ENCODE peak calls at places on chromosomes 11 and 22, in five cellular contexts. H is neural crest cell, M is cardiac muscle cell, G is stomach, P is testis. D is an unnamed sample.

GRCh38 chr11:65764434-65764833 is 16.3 kb downstream of the AP5B1 start:
- DNase-seq in G (no peak), M (no peak), H (no peak), P (no peak), D (no peak)

GRCh38 chr11:911031-911889 is 650 bp upstream of the CHID1 start:
- DNase-seq in G (peak; percentile 42), H (peak; percentile 40), P (peak; percentile 53), M (peak; percentile 58), D (no peak)

GRCh38 chr22:29670615-29671014 is 49.2 kb upstream of the CABP7 start:
- DNase-seq in M (no peak), G (no peak), H (no peak), P (no peak), D (no peak)

GRCh38 chr11:103842795-103843194 is 193.6 kb upstream of the DDI1 start:
- DNase-seq in M (no peak), H (no peak), P (no peak), G (no peak), D (no peak)

GRCh38 chr11:128029219-128029722 is 558.1 kb downstream of the ETS1 start:
- DNase-seq in P (no peak), M (no peak), H (no peak), G (no peak), D (no peak)

GRCh38 chr22:48784701-48785503 is 1042.8 kb downstream of the BRD1 start:
- DNase-seq in M (no peak), P (no peak), G (no peak), H (no peak), D (no peak)

GRCh38 chr11:83278351-83278750 is 7.8 kb downstream of the CCDC90B start:
- DNase-seq in M (no peak), H (no peak), G (no peak), P (no peak), D (no peak)

GRCh38 chr11:122258446-122258994 is 142.5 kb upstream of the BLID start:
- DNase-seq in G (no peak), P (no peak), H (no peak), M (no peak), D (no peak)

GRCh38 chr11:105577645-105578044 is 32.2 kb upstream of the GRIA4 start:
- DNase-seq in H (no peak), P (no peak), M (peak; percentile 15), G (no peak), D (no peak)

GRCh38 chr11:79466411-79466810 is 25.6 kb upstream of the TENM4 start:
- DNase-seq in H (no peak), G (no peak), P (no peak), M (no peak), D (no peak)

GRCh38 chr22:20206709-20207215 is 55.9 kb upstream of the CCDC188 start:
- DNase-seq in G (peak; percentile 58), P (no peak), H (no peak), M (no peak), D (peak; percentile 22)

GRCh38 chr11:62030071-62030684 is 62.7 kb upstream of the FTH1 start:
- DNase-seq in M (no peak), H (no peak), P (no peak), G (no peak), D (no peak)

GRCh38 chr11:70521475-70522260 is 123.3 kb downstream of the CTTN start:
- DNase-seq in P (no peak), M (no peak), H (no peak), G (no peak), D (no peak)

GRCh38 chr22:48663297-48663696 is 1164.4 kb downstream of the BRD1 start:
- DNase-seq in H (no peak), M (no peak), P (no peak), G (no peak), D (no peak)

GRCh38 chr22:22877523-22878210 is 9.9 kb upstream of the IGLL5 start:
- DNase-seq in M (no peak), H (peak; percentile 80), P (peak; percentile 74), G (peak; percentile 53), D (no peak)

GRCh38 chr11:45412033-45412432 is 125.9 kb upstream of the SYT13 start:
- DNase-seq in M (no peak), P (no peak), G (no peak), H (no peak), D (no peak)

GRCh38 chr11:117183724-117184349 is 5.3 kb downstream of the SIDT2 start:
- DNase-seq in M (no peak), H (no peak), G (peak; percentile 73), P (peak; percentile 9), D (no peak)

GRCh38 chr11:6127881-6128280 is 20.4 kb downstream of the OR56B4 start:
- DNase-seq in G (no peak), H (no peak), P (no peak), M (no peak), D (no peak)

GRCh38 chr11:26580929-26581328 is 8.9 kb upstream of the MUC15 start:
- DNase-seq in M (no peak), H (no peak), G (no peak), P (no peak), D (no peak)

GRCh38 chr11:30984442-30984816 is 385.1 kb downstream of the DCDC1 start:
- DNase-seq in P (no peak), G (no peak), M (no peak), H (no peak), D (no peak)

GRCh38 chr11:32829680-32830412 is at the start of gene PRRG4:
- DNase-seq in G (peak; percentile 85), P (peak; percentile 31), M (peak; percentile 62), H (peak; percentile 23), D (peak; percentile 80)

GRCh38 chr11:94504689-94505293 is 7.5 kb upstream of the C11orf97 start:
- DNase-seq in M (peak; percentile 50), G (no peak), P (no peak), H (no peak), D (no peak)

GRCh38 chr11:94507485-94507884 is 4.8 kb upstream of the C11orf97 start:
- DNase-seq in M (no peak), P (no peak), H (no peak), G (no peak), D (no peak)

GRCh38 chr11:94500181-94500580 is 6.4 kb downstream of the ANKRD49 start:
- DNase-seq in G (no peak), M (no peak), H (no peak), P (no peak), D (no peak)

GRCh38 chr11:94501522-94501921 is 7.7 kb downstream of the ANKRD49 start:
- DNase-seq in M (no peak), P (no peak), G (no peak), H (no peak), D (no peak)
- TF ChIP-seq CTCF in M (no peak), P (no peak), G (no peak), H (peak; percentile 24), D (peak; percentile 10)

GRCh38 chr11:60813324-60813723 is 28.2 kb downstream of the MS4A10 start:
- DNase-seq in P (no peak), M (no peak), H (no peak), G (no peak), D (no peak)

GRCh38 chr11:60821827-60822599 is 19.9 kb upstream of the CCDC86 start:
- DNase-seq in P (no peak), G (no peak), M (no peak), H (no peak), D (peak; percentile 29)

GRCh38 chr11:60816590-60817157 is 25.2 kb upstream of the CCDC86 start:
- DNase-seq in P (no peak), M (no peak), G (no peak), H (no peak), D (no peak)

GRCh38 chr11:60818057-60818456 is 23.9 kb upstream of the CCDC86 start:
- DNase-seq in G (no peak), H (no peak), P (no peak), M (no peak), D (no peak)
- TF ChIP-seq CTCF in G (no peak), H (no peak), P (no peak), M (no peak), D (no peak)

GRCh38 chr11:34318111-34319037 is 39.4 kb downstream of the ABTB2 start:
- DNase-seq in P (no peak), H (no peak), G (no peak), M (no peak), D (no peak)

GRCh38 chr11:34317666-34318065 is 40.1 kb downstream of the ABTB2 start:
- DNase-seq in P (no peak), H (no peak), M (no peak), G (no peak), D (no peak)

GRCh38 chr11:34315006-34315793 is 42.6 kb downstream of the ABTB2 start:
- DNase-seq in P (no peak), M (no peak), G (no peak), H (no peak), D (no peak)

GRCh38 chr11:34316347-34317037 is 41.3 kb downstream of the ABTB2 start:
- DNase-seq in G (no peak), H (no peak), M (no peak), P (peak; percentile 42), D (no peak)

DNA sequence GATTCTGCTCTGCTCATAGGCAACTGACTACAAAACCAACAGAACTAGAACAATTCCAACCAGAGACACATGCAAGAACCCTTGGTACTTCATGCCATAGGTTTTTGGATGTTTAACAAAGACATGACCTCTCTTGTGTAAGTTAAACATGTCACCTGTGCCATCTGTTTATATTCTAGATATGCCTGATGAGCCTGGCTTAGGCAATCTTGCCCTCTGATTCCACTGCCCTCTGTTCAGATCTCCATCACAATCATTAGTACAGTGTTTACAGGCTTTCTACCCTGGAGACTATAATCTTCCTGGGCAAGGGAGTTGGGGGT is 40.8 kb downstream of the ABTB2 start:
- DNase-seq in P (no peak), G (no peak), M (no peak), H (no peak), D (no peak)
- TF ChIP-seq CTCF in P (no peak), G (no peak), M (no peak), H (no peak), D (no peak)

GRCh38 chr22:45290410-45290936 is 5.7 kb downstream of the UPK3A start:
- DNase-seq in M (peak; percentile 55), H (peak; percentile 22), G (peak; percentile 38), P (no peak), D (no peak)

GRCh38 chr22:45280995-45281394 is 3.8 kb upstream of the UPK3A start:
- DNase-seq in P (no peak), H (no peak), G (no peak), M (no peak), D (no peak)

GRCh38 chr22:45284705-45285305 is at the start of gene UPK3A:
- DNase-seq in M (peak; percentile 88), G (peak; percentile 91), P (peak; percentile 73), H (peak; percentile 49), D (peak; percentile 76)

GRCh38 chr22:45286854-45287551 is 2.3 kb downstream of the UPK3A start:
- DNase-seq in M (no peak), P (no peak), H (no peak), G (no peak), D (no peak)

GRCh38 chr22:45285431-45286058 is 796 bp downstream of the UPK3A start:
- DNase-seq in P (no peak), H (no peak), G (no peak), M (peak; percentile 45), D (no peak)
- TF ChIP-seq CTCF in P (no peak), H (no peak), G (no peak), M (no peak), D (no peak)

GRCh38 chr22:46681010-46681409 is 57.0 kb downstream of the CERK start:
- DNase-seq in H (no peak), G (no peak), M (no peak), P (no peak), D (no peak)
- TF ChIP-seq CTCF in H (no peak), G (no peak), M (peak; percentile 25), P (peak; percentile 15), D (peak; percentile 68)

GRCh38 chr11:125423247-125423849 is 72.7 kb downstream of the FEZ1 start:
- DNase-seq in M (peak; percentile 30), P (no peak), G (no peak), H (no peak), D (no peak)
- TF ChIP-seq CTCF in M (peak; percentile 40), P (no peak), G (no peak), H (peak; percentile 49), D (peak; percentile 73)